ENCODE peak calls at places on chromosomes 6 and 20, in six cellular contexts. H is left lung; J is effector memory CD8-positive, alpha-beta T cell; I is upper lobe of left lung; Y is mucosa of descending colon; T is omental fat pad. M is an unnamed sample.

GRCh38 chr6:107607109-107607508 is 117.2 kb downstream of the SOBP start:
- ATAC-seq in Y (peak; percentile 72), T (no peak), J (no peak), I (no peak), H (no peak), M (no peak)

GRCh38 chr20:45316150-45317080 is 8.3 kb upstream of the MATN4 start:
- ATAC-seq in J (no peak), I (no peak), H (no peak), T (no peak), Y (no peak), M (no peak)

GRCh38 chr6:45687570-45687969 is 309.8 kb upstream of the SUPT3H start:
- ATAC-seq in H (no peak), I (no peak), T (no peak), J (no peak), Y (no peak), M (no peak)

GRCh38 chr6:11950109-11950508 is 62.0 kb upstream of the HIVEP1 start:
- ATAC-seq in J (no peak), T (no peak), Y (no peak), H (peak; percentile 62), I (no peak), M (no peak)

GRCh38 chr6:121435444-121436069 is at the start of gene GJA1:
- ATAC-seq in Y (peak; percentile 23), T (peak; percentile 78), H (peak; percentile 77), I (peak; percentile 83), J (no peak), M (peak; percentile 61)

GRCh38 chr6:154909821-154910220 is 85.3 kb upstream of the TIAM2 start:
- ATAC-seq in J (no peak), Y (no peak), T (no peak), I (no peak), H (no peak), M (no peak)

GRCh38 chr6:39362487-39362865 is 40.0 kb upstream of the KCNK16 start:
- ATAC-seq in I (no peak), J (no peak), H (peak; percentile 13), Y (peak; percentile 25), T (no peak), M (peak; percentile 20)

GRCh38 chr20:11249239-11249638 is 575.4 kb upstream of the JAG1 start:
- ATAC-seq in Y (no peak), J (no peak), I (no peak), H (no peak), T (no peak), M (no peak)

GRCh38 chr6:38143191-38144154 is 323.9 kb downstream of the ZFAND3 start:
- ATAC-seq in H (no peak), I (no peak), T (no peak), Y (no peak), J (no peak), M (no peak)